ENCODE peak calls at places on chromosomes 7 and 10, in seven cellular contexts. P is IMR-90, Q is psoas muscle, J is right cardiac atrium, R is transverse colon, I is left ventricle myocardium inferior, B is lower lobe of right lung. E is an unnamed sample.
A peak's percentile ranks its signal among the peaks of the same experiment; 100 is the strongest.

GRCh38 chr7:90111-91063 is 102.0 kb upstream of the FAM20C start:
- DNase-seq in I (no peak), R (no peak), B (no peak), J (no peak), P (peak; percentile 83), Q (no peak), E (no peak)

GRCh38 chr7:1654738-1655490 is 15.2 kb upstream of the ELFN1 start:
- DNase-seq in I (no peak), R (no peak), J (no peak), Q (no peak), P (no peak), B (no peak), E (no peak)

GRCh38 chr10:34160595-34160994 is 654.5 kb downstream of the PARD3 start:
- DNase-seq in B (no peak), J (no peak), I (no peak), Q (no peak), P (no peak), R (no peak), E (no peak)

GRCh38 chr7:452230-452751 is 67.4 kb downstream of the PDGFA start:
- DNase-seq in I (no peak), P (peak; percentile 49), R (no peak), Q (peak; percentile 40), B (no peak), J (peak; percentile 29), E (peak; percentile 34)

GRCh38 chr7:40800771-40801170 is 666.0 kb downstream of the SUGCT start:
- DNase-seq in R (no peak), J (no peak), B (no peak), I (peak; percentile 21), P (no peak), Q (no peak), E (no peak)

GRCh38 chr7:54189330-54189729 is 352.8 kb upstream of the VSTM2A start:
- DNase-seq in B (no peak), Q (no peak), P (no peak), I (no peak), J (no peak), R (no peak), E (no peak)

GRCh38 chr7:101126651-101127459 is at the start of gene SERPINE1:
- DNase-seq in J (peak; percentile 92), I (peak; percentile 87), B (peak; percentile 83), P (peak; percentile 100), R (peak; percentile 74), Q (peak; percentile 91), E (peak; percentile 88)

GRCh38 chr10:110504111-110504735 is 6.5 kb downstream of the DUSP5 start:
- DNase-seq in Q (peak; percentile 36), P (peak; percentile 91), B (peak; percentile 54), I (no peak), R (peak; percentile 55), J (peak; percentile 40), E (peak; percentile 87)

GRCh38 chr7:101588131-101588935 is 40.8 kb downstream of the MYL10 start:
- DNase-seq in P (no peak), J (no peak), B (no peak), R (no peak), Q (no peak), I (no peak), E (no peak)

GRCh38 chr10:84391326-84391725 is 62.9 kb downstream of the CCSER2 start:
- DNase-seq in J (no peak), Q (no peak), B (no peak), R (no peak), I (no peak), P (peak; percentile 10), E (no peak)

GRCh38 chr10:116385994-116386809 is 41.4 kb upstream of the PNLIPRP3 start:
- DNase-seq in P (peak; percentile 26), I (no peak), J (no peak), Q (no peak), R (no peak), B (no peak), E (peak; percentile 25)

GRCh38 chr7:155844019-155844453 is 31.8 kb upstream of the SHH start:
- DNase-seq in P (no peak), J (no peak), I (no peak), Q (no peak), B (peak; percentile 91), R (peak; percentile 89), E (no peak)

GRCh38 chr10:98047009-98047741 is 16.8 kb upstream of the CRTAC1 start:
- DNase-seq in I (peak; percentile 73), J (peak; percentile 68), P (no peak), Q (no peak), B (no peak), R (no peak), E (no peak)

GRCh38 chr10:48683893-48684292 is 780 bp upstream of the WDFY4 start:
- DNase-seq in P (no peak), I (no peak), B (no peak), Q (no peak), J (no peak), R (no peak), E (no peak)

GRCh38 chr10:117074621-117075020 is 63.4 kb downstream of the VAX1 start:
- DNase-seq in P (no peak), Q (no peak), J (no peak), I (no peak), B (no peak), R (peak; percentile 31), E (no peak)

GRCh38 chr7:24457215-24457549 is 116.1 kb upstream of the PALS2 start:
- DNase-seq in R (no peak), I (no peak), J (no peak), B (no peak), Q (no peak), P (no peak), E (no peak)

GRCh38 chr10:125472037-125472607 is 210.8 kb downstream of the TEX36 start:
- DNase-seq in Q (no peak), R (peak; percentile 56), B (no peak), J (no peak), I (no peak), P (no peak), E (no peak)

GRCh38 chr10:72261323-72262018 is 12.3 kb upstream of the DDIT4 start:
- DNase-seq in I (no peak), P (no peak), R (peak; percentile 35), Q (no peak), B (no peak), J (no peak), E (no peak)

GRCh38 chr7:66883716-66884115 is 37.3 kb upstream of the TMEM248 start:
- DNase-seq in R (no peak), B (no peak), Q (no peak), I (no peak), P (peak; percentile 77), J (no peak), E (no peak)

GRCh38 chr10:102501201-102502028 is 1.1 kb downstream of the ACTR1A start:
- DNase-seq in R (no peak), Q (no peak), J (no peak), P (peak; percentile 25), I (no peak), B (no peak), E (peak; percentile 21)

GRCh38 chr10:119517235-119518141 is 25.0 kb downstream of the RGS10 start:
- DNase-seq in R (peak; percentile 59), Q (no peak), B (peak; percentile 64), P (peak; percentile 63), J (no peak), I (no peak), E (peak; percentile 60)
- H3K4me3 ChIP-seq in R (no peak overlapping the region), Q (no peak overlapping the region), B (no peak overlapping the region), P (no peak overlapping the region), J (no peak overlapping the region), I (no peak overlapping the region), E (no peak overlapping the region)

DNA sequence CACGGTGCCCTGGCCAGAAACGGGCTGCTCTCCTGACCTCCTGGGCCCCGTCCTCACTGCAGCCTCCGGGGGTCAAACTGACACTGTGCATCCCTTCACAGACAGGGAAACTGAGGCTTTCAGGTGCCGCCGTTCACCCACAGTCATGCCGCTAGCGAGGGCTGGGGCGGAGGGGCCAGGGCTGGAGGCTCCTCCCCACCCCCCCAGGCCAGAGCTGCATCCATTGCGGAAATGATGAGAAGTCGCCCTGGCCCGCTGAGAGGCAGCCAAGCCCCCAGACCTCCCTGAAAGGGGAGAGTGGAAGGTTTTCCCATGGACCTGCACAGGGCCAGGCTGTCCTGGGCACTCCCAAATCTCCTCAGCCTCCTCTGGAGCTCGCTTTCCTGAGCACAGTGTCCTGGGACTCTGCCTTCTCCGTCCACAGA is 16.5 kb upstream of the INPP5A start:
- DNase-seq in P (no peak), I (peak; percentile 13), B (peak; percentile 36), J (no peak), Q (no peak), R (peak; percentile 10), E (no peak)
- H3K27ac ChIP-seq in P (no peak overlapping the region), I (peak overlapping the region; percentile 97), B (peak overlapping the region; percentile 85), J (no peak overlapping the region), Q (peak overlapping the region; percentile 48), R (peak overlapping the region; percentile 87), E (no peak overlapping the region)

DNA sequence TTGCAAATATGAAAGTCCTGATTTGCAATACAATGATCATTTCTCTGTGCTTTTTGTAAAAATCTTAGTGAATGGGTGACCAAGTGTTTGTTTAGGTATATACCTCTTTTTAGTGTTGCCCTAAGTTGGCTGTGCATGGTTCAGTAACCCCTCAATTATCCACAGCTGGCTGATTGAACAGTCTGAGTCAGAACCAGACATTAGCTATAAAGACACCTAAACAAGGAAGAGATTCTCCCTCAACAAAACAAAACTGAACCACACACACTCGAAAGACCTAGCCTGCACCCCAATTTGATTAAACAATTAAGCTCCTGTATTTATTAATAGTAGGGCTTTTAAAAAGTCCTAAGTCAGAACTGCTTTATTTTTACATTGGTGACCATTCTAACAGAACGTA is 2.8 kb downstream of the RSBN1L start:
- DNase-seq in I (no peak), R (no peak), B (no peak), J (no peak), P (no peak), Q (no peak), E (no peak)
- H3K4me1 ChIP-seq in I (peaks cover 83% of the 10 kb centered on the region), R (peaks cover 36% of the 10 kb centered on the region), B (peaks cover 68% of the 10 kb centered on the region), J (no peaks in the 10 kb centered on the region), P (peaks cover 1% of the 10 kb centered on the region), Q (peaks cover 32% of the 10 kb centered on the region), E (peaks cover 10% of the 10 kb centered on the region)

DNA sequence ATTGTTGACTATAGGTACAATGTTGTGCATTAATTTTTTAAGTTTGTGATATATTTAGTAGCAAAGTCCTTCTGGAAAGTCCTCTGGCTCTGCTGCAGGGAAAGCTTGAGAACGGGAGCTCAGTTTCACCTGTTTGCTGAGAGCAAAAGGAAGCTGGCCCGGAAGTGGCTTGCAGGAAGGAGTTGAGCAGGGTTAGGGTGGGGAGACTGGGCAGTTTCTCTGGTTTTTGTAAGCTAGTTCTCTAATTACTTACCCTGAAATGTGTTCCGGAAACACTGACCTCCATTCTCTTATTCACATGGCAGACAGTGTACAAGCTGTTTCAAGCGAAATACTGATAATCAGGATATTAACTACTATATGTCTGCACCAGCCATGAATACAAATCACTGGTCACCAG is 22.3 kb downstream of the MAP3K8 start:
- DNase-seq in J (no peak), B (no peak), I (peak; percentile 22), R (peak; percentile 42), P (no peak), Q (no peak), E (no peak)
- H3K4me3 ChIP-seq in J (no peak overlapping the region), B (peak overlapping the region; percentile 4), I (peak overlapping the region; percentile 29), R (no peak overlapping the region), P (no peak overlapping the region), Q (peak overlapping the region; percentile 10), E (no peak overlapping the region)

GRCh38 chr10:133267829-133268228 is 8.8 kb downstream of the ADAM8 start:
- DNase-seq in J (no peak), P (no peak), Q (no peak), B (no peak), R (no peak), I (no peak), E (no peak)
- H3K27ac ChIP-seq in J (no peak overlapping the region), P (no peak overlapping the region), Q (no peak overlapping the region), B (no peak overlapping the region), R (no peak overlapping the region), I (no peak overlapping the region), E (no peak overlapping the region)

E was measured in SJSA1.